ENCODE peak calls at places on chromosomes 7 and 10, in five cellular contexts. X is HCT116, U is GM23338, N is hepatocyte, J is OCI-LY7. A is an unnamed sample. For H3K9me2, the result is how much of the 10 kb centered on the place peaks cover.

GRCh38 chr7:101986335-101986734 is 168.9 kb downstream of the CUX1 start:
- DNase-seq in J (no peak), X (no peak), N (peak), U (no peak), A (peak)

GRCh38 chr10:131638481-131639278 is 262.1 kb upstream of the PPP2R2D start:
- DNase-seq in X (no peak), N (no peak), J (no peak), U (no peak), A (no peak)

GRCh38 chr10:98536551-98536950 is 89.8 kb upstream of the HPS1 start:
- DNase-seq in X (no peak), N (peak), J (no peak), U (peak), A (peak)

GRCh38 chr7:116062666-116063065 is 32.1 kb upstream of the TFEC start:
- DNase-seq in N (no peak), X (no peak), U (no peak), J (no peak), A (no peak)

GRCh38 chr10:60335708-60336107 is 54.0 kb downstream of the ANK3 start:
- DNase-seq in J (no peak), N (no peak), X (no peak), U (peak), A (peak)

GRCh38 chr7:18495412-18496335 is at the start of gene HDAC9:
- DNase-seq in N (peak), X (no peak), J (peak), U (peak), A (peak)

GRCh38 chr10:60536529-60537114 is 146.9 kb upstream of the ANK3 start:
- DNase-seq in U (no peak), N (no peak), J (no peak), X (peak), A (peak)

GRCh38 chr7:904847-905246 is 28.5 kb downstream of the GET4 start:
- DNase-seq in J (no peak), U (no peak), N (no peak), X (no peak), A (peak)

GRCh38 chr7:135160098-135160857 is 10.2 kb downstream of the CYREN start:
- DNase-seq in J (peak), X (no peak), N (no peak), U (no peak), A (peak)

GRCh38 chr7:108351715-108352114 is 104.5 kb downstream of the NRCAM start:
- DNase-seq in U (no peak), N (no peak), X (no peak), J (no peak), A (no peak)

GRCh38 chr10:75209325-75210192 is 1.0 kb upstream of the VDAC2 start:
- DNase-seq in N (peak), X (no peak), U (no peak), J (peak), A (peak)

GRCh38 chr10:113273877-113274829 is 278.7 kb upstream of the HABP2 start:
- DNase-seq in U (no peak), J (no peak), N (no peak), X (no peak), A (peak)
- H3K4me2 ChIP-seq in U (no peak), J (no peak), N (no peak), X (no peak), A (peak)

GRCh38 chr7:123761729-123762128 is 12.9 kb upstream of the WASL start:
- DNase-seq in N (no peak), X (no peak), U (no peak), J (no peak), A (no peak)
- H3K9me2 ChIP-seq in N (under half), X (under half), U (under half), J (under half), A (under half)

GRCh38 chr7:71860572-71860971 is 551.6 kb downstream of the CALN1 start:
- DNase-seq in X (no peak), J (no peak), N (no peak), U (no peak), A (no peak)
- H3K4me2 ChIP-seq in X (no peak), J (no peak), N (no peak), U (no peak), A (no peak)

DNA sequence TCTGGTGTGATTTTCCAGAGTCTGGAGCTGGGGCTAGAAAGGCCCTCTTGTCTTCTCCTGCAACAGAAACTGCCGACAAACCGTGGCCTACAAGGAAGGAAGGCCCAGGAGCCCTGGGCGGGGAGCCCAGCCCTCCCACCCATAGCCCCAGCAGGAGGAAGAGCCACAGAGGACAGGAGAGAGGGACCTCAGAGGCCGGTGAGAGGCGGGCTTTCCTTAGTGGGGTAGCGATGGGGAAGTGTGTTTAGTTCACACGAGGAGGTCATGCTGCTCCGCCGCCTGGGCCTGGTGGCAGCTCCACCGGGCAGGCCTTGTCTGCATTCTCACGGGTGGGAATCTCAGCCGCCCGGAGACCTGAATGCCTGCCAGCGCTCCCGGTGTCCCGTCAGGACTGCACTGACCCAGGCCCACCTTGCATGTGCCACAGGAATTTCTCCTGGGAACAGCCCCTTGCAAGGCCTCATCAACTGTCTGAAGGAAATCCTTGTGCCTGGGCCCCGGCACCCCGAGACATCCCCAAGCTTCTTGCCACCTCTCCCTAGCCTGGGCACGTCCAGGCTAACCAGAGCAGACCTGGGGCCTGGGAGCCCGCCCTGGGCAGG is 50.9 kb downstream of the ZNF467 start:
- DNase-seq in U (no peak), J (no peak), X (no peak), N (no peak), A (no peak)
- H3K9me2 ChIP-seq in U (under half), J (under half), X (under half), N (under half), A (under half)

DNA sequence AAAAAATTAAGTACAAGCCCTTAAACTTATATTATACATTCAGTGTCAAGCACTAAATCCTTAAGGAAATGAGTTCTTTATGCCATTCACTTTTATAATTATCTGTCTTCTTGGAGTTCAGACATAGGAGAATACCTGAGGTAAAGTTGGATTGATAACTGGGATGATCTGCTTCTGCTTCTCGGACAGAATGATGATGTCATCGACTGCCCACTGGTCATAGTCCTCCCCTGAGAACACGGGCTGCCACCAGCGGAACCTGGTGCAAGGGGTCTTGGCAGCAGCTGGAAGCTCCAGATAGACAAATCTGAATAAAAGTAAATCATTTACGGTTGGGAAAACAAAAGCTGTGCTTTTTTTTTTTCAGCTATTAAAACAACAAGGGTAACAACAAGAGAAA is 148.2 kb upstream of the SLC26A5 start:
- DNase-seq in N (no peak), U (no peak), X (no peak), J (no peak), A (no peak)
- H3K4me2 ChIP-seq in N (no peak), U (no peak), X (no peak), J (no peak), A (no peak)

GRCh38 chr10:43653746-43654145 is 5.1 kb upstream of the ZNF32 start:
- DNase-seq in X (no peak), N (no peak), U (no peak), J (no peak), A (peak)
- H3K9me2 ChIP-seq in X (under half), N (under half), U (under half), J (under half), A (under half)

GRCh38 chr7:30751257-30751650 is 681 bp upstream of the INMT start:
- DNase-seq in X (no peak), N (no peak), J (no peak), U (no peak), A (no peak)
- H3K4me2 ChIP-seq in X (no peak), N (peak), J (no peak), U (no peak), A (peak)

A was measured in GM23248.